ENCODE peak calls at places on chromosome 14, in seven cellular contexts. O, E, X, R, K, Z and U are unnamed samples.

GRCh38 chr14:75648066-75648838 is 12.4 kb downstream of the ERG28 start:
- DNase-seq in O (no peak), E (no peak), X (peak; percentile 92), R (no peak), K (no peak), Z (no peak), U (no peak)

GRCh38 chr14:48788771-48789170 is 797.4 kb downstream of the RPS29 start:
- DNase-seq in O (no peak), E (no peak), X (no peak), R (no peak), K (no peak), Z (no peak), U (no peak)

GRCh38 chr14:24403294-24404013 is 4.7 kb downstream of the NYNRIN start:
- DNase-seq in O (no peak), E (no peak), X (peak; percentile 47), R (no peak), K (no peak), Z (no peak), U (no peak)

GRCh38 chr14:29311983-29312382 is 545.4 kb downstream of the FOXG1 start:
- DNase-seq in O (no peak), E (no peak), X (no peak), R (no peak), K (no peak), Z (no peak), U (no peak)

GRCh38 chr14:44961151-44961729 is 507 bp downstream of the KLHL28 start:
- DNase-seq in O (peak; percentile 72), E (peak; percentile 73), X (peak; percentile 78), R (peak; percentile 49), K (no peak), Z (peak; percentile 71), U (peak; percentile 24)

GRCh38 chr14:101335061-101335661 is 226.1 kb upstream of the DIO3 start:
- DNase-seq in O (no peak), E (peak; percentile 56), X (peak; percentile 5), R (no peak), K (no peak), Z (no peak), U (no peak)

GRCh38 chr14:75831971-75832370 is 149.8 kb downstream of the TGFB3 start:
- DNase-seq in O (no peak), E (no peak), X (no peak), R (no peak), K (no peak), Z (no peak), U (no peak)

GRCh38 chr14:65502676-65503124 is 90.2 kb downstream of the FUT8 start:
- DNase-seq in O (no peak), E (no peak), X (peak; percentile 80), R (no peak), K (no peak), Z (no peak), U (no peak)

GRCh38 chr14:103126088-103126872 is 3.0 kb downstream of the TNFAIP2 start:
- DNase-seq in O (no peak), E (no peak), X (no peak), R (no peak), K (no peak), Z (no peak), U (no peak)

GRCh38 chr14:47207636-47208035 is 467.8 kb downstream of the MDGA2 start:
- DNase-seq in O (peak; percentile 27), E (no peak), X (no peak), R (no peak), K (no peak), Z (no peak), U (no peak)

GRCh38 chr14:37343307-37344094 is 145.8 kb downstream of the MIPOL1 start:
- DNase-seq in O (no peak), E (no peak), X (no peak), R (no peak), K (no peak), Z (no peak), U (no peak)

GRCh38 chr14:53517276-53517960 is 364.3 kb upstream of the DDHD1 start:
- DNase-seq in O (no peak), E (no peak), X (no peak), R (no peak), K (no peak), Z (no peak), U (no peak)

GRCh38 chr14:54625158-54625557 is 58.2 kb downstream of the SAMD4A start:
- DNase-seq in O (no peak), E (no peak), X (peak; percentile 30), R (no peak), K (no peak), Z (no peak), U (no peak)

GRCh38 chr14:33676135-33676566 is 274.7 kb downstream of the EGLN3 start:
- DNase-seq in O (peak; percentile 47), E (peak; percentile 80), X (peak; percentile 74), R (no peak), K (peak; percentile 48), Z (no peak), U (no peak)

GRCh38 chr14:96920023-96920422 is 122.8 kb downstream of the VRK1 start:
- DNase-seq in O (no peak), E (no peak), X (no peak), R (no peak), K (no peak), Z (no peak), U (no peak)

GRCh38 chr14:31855262-31855661 is 221.8 kb upstream of the ARHGAP5 start:
- DNase-seq in O (no peak), E (no peak), X (no peak), R (no peak), K (no peak), Z (no peak), U (no peak)